ENCODE peak calls at places on chromosomes 3 and 15, in four cellular contexts. One of them, this sample, is unnamed.

GRCh38 chr3:19866751-19867347 is 67.2 kb downstream of the EFHB start:
- DNase-seq in HCT116: peak; percentile 24
- DNase-seq in K562: peak; percentile 52
- DNase-seq in HepG2: peak; percentile 38
- DNase-seq in this sample: peak; percentile 27

GRCh38 chr3:141412087-141412935 is 44.0 kb downstream of the ZBTB38 start:
- DNase-seq in HCT116: no peak
- DNase-seq in HepG2: peak; percentile 49
- DNase-seq in K562: no peak
- DNase-seq in this sample: no peak

GRCh38 chr3:15903776-15904720 is 106.3 kb upstream of the ANKRD28 start:
- DNase-seq in K562: no peak
- DNase-seq in HCT116: no peak
- DNase-seq in HepG2: no peak
- DNase-seq in this sample: no peak

GRCh38 chr3:45275006-45275704 is 49.1 kb upstream of the TMEM158 start:
- DNase-seq in K562: no peak
- DNase-seq in HCT116: no peak
- DNase-seq in HepG2: no peak
- DNase-seq in this sample: no peak

GRCh38 chr3:58052373-58053273 is 44.4 kb downstream of the FLNB start:
- DNase-seq in HCT116: peak; percentile 94
- DNase-seq in HepG2: peak; percentile 83
- DNase-seq in K562: peak; percentile 37
- DNase-seq in this sample: peak; percentile 87

GRCh38 chr3:107630779-107631178 is 108.0 kb downstream of the BBX start:
- DNase-seq in HCT116: no peak
- DNase-seq in K562: no peak
- DNase-seq in HepG2: no peak
- DNase-seq in this sample: no peak

GRCh38 chr3:38141952-38142273 is 3.5 kb downstream of the MYD88 start:
- DNase-seq in HepG2: no peak
- DNase-seq in HCT116: no peak
- DNase-seq in K562: no peak
- DNase-seq in this sample: no peak

GRCh38 chr3:48641396-48641795 is 6.1 kb upstream of the SLC26A6 start:
- DNase-seq in HCT116: no peak
- DNase-seq in K562: peak; percentile 29
- DNase-seq in HepG2: no peak
- DNase-seq in this sample: no peak

GRCh38 chr3:171615742-171616141 is 155.5 kb upstream of the TNIK start:
- DNase-seq in K562: no peak
- DNase-seq in HCT116: no peak
- DNase-seq in HepG2: no peak
- DNase-seq in this sample: no peak

GRCh38 chr15:67543348-67543718 is 830 bp downstream of the MAP2K5 start:
- DNase-seq in HCT116: no peak
- DNase-seq in K562: no peak
- DNase-seq in HepG2: no peak
- DNase-seq in this sample: no peak

GRCh38 chr3:163315786-163316185 is 1762.5 kb downstream of the SI start:
- DNase-seq in HepG2: no peak
- DNase-seq in HCT116: no peak
- DNase-seq in K562: no peak
- DNase-seq in this sample: peak; percentile 7
- TF ChIP-seq TCF7L2 in HepG2: no peak
- TF ChIP-seq TCF7L2 in HCT116: no peak
- TF ChIP-seq TCF7L2 in K562: no peak
- TF ChIP-seq TCF7L2 in this sample: no peak

GRCh38 chr3:33803252-33803651 is 4.8 kb downstream of the PDCD6IP start:
- DNase-seq in K562: no peak
- DNase-seq in HepG2: no peak
- DNase-seq in HCT116: no peak
- DNase-seq in this sample: no peak

GRCh38 chr3:33807190-33807589 is 8.8 kb downstream of the PDCD6IP start:
- DNase-seq in HepG2: no peak
- DNase-seq in HCT116: no peak
- DNase-seq in K562: no peak
- DNase-seq in this sample: no peak

GRCh38 chr3:33808559-33808958 is 10.1 kb downstream of the PDCD6IP start:
- DNase-seq in HepG2: no peak
- DNase-seq in HCT116: no peak
- DNase-seq in K562: no peak
- DNase-seq in this sample: no peak

GRCh38 chr3:33799202-33799551 is 747 bp downstream of the PDCD6IP start:
- DNase-seq in K562: no peak
- DNase-seq in HCT116: no peak
- DNase-seq in HepG2: no peak
- DNase-seq in this sample: peak; percentile 35

DNA sequence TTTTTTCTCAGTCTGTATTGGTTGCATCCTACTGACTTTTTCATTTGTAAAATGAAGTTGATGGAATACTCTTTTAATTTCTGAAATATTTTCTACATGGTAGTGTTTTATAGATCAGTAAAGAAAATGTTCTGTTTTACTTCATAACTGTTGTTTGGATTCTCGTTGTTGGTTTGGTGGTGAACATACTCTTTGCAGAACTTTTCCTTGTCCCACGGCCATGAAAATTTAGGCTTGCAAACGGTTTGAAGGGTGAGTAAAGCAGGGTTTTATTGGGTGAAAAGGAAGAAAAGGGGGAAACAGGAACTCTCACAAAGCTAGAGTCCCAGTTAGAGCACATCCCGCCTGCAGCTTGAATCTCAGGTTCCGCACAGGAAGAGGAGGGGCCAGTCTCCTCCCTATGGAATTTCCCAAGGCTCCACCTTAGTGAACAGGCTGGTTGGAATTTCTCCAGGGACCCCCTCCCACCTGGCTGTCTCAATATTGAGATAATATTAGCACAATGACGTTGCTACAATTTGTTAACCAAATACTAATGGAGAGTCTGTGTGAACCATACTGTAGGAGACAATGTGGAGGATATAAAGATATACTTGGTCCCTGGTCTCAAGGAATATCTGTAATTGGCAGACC is 5.6 kb downstream of the PDCD6IP start:
- DNase-seq in K562: no peak
- DNase-seq in HCT116: no peak
- DNase-seq in HepG2: peak; percentile 76
- DNase-seq in this sample: no peak
- H3K4me3 ChIP-seq in K562: no peak overlapping the region
- H3K4me3 ChIP-seq in HCT116: no peak overlapping the region
- H3K4me3 ChIP-seq in HepG2: no peak overlapping the region
- H3K4me3 ChIP-seq in this sample: no peak overlapping the region

DNA sequence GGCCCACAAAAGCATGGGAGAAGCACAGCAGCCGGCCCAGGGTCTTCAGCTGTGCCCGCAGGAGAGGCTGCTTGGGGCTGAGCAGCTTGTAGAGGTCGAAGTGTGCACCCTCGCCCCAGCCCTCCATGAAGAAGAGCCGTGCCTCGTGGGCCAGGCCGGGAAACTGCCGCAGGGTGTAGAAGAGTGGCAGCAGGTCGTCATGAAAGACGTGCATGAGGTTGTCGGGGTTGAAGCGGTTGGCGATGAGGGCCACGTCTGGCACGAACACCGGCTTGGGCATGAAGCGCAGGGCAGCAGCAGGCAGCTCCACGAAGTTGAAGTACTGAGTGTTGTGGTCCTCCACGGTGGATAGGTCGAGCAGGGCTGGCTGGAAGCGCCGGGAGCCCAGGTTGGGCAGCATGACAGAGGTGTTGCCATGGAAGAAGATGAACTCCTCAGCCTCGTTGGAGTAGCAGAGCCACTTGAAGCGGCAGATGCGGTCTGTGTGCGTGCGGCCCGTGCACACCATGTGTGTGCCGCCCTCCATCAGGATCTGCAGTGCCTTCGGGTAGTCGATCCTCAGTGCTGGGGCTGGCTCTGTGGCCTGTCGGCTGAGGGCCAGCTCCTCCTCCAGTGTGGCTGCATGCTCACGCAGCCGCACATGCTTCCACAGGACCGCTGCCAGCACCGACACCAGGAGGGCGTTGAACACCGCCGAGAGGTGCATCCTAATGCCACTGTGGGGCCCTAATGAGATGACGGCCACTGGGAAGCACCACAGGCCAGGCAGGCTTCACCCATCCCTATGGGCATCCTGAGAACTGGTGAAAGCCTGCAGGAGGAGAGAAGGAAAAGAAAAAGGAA is 24.9 kb downstream of the POMGNT2 start:
- DNase-seq in HCT116: no peak
- DNase-seq in HepG2: no peak
- DNase-seq in K562: no peak
- DNase-seq in this sample: no peak
- TF ChIP-seq TCF7L2 in HCT116: no peak
- TF ChIP-seq TCF7L2 in HepG2: no peak
- TF ChIP-seq TCF7L2 in K562: no peak
- TF ChIP-seq TCF7L2 in this sample: no peak

GRCh38 chr3:50341537-50341936 is 901 bp upstream of the RASSF1 start:
- DNase-seq in K562: no peak
- DNase-seq in HepG2: no peak
- DNase-seq in HCT116: no peak
- DNase-seq in this sample: no peak

GRCh38 chr3:50337175-50337861 is 3.3 kb downstream of the RASSF1 start:
- DNase-seq in HCT116: peak; percentile 97
- DNase-seq in HepG2: peak; percentile 98
- DNase-seq in K562: peak; percentile 92
- DNase-seq in this sample: peak; percentile 84

GRCh38 chr3:50338989-50339388 is 1.6 kb downstream of the RASSF1 start:
- DNase-seq in HCT116: no peak
- DNase-seq in K562: no peak
- DNase-seq in HepG2: no peak
- DNase-seq in this sample: no peak

GRCh38 chr3:50340404-50341329 is at the start of gene RASSF1:
- DNase-seq in K562: peak; percentile 56
- DNase-seq in HCT116: no peak
- DNase-seq in HepG2: no peak
- DNase-seq in this sample: no peak

GRCh38 chr3:50339485-50340196 is 995 bp downstream of the RASSF1 start:
- DNase-seq in HCT116: no peak
- DNase-seq in HepG2: no peak
- DNase-seq in K562: no peak
- DNase-seq in this sample: no peak
- H3K4me3 ChIP-seq in HCT116: peak overlapping the region; percentile 62
- H3K4me3 ChIP-seq in HepG2: no peak overlapping the region
- H3K4me3 ChIP-seq in K562: peak overlapping the region; percentile 96
- H3K4me3 ChIP-seq in this sample: peak overlapping the region; percentile 28

GRCh38 chr3:122014741-122015140 is 7.3 kb downstream of the ILDR1 start:
- DNase-seq in K562: no peak
- DNase-seq in HepG2: no peak
- DNase-seq in HCT116: no peak
- DNase-seq in this sample: no peak
- TF ChIP-seq TCF7L2 in K562: no peak
- TF ChIP-seq TCF7L2 in HepG2: no peak
- TF ChIP-seq TCF7L2 in HCT116: no peak
- TF ChIP-seq TCF7L2 in this sample: no peak

DNA sequence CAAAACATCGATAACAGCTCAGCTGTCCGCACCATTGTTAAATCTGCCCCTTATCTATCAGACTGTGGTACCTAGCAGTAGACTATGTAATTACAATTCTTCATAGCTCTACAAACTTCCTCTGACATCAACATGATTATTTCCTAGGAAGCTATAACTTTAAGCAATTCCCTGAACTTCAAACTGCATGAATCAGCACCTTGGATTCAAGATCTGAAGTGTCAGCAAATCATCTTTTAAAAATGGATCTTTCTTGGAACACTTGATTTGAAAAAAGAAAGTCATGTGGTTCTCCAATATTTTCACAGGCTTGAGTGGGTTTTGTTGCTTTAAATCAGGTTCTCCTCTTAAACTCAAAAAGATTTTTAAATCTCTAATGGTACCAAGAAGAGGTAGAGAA is 680.7 kb upstream of the LMCD1 start:
- DNase-seq in HCT116: no peak
- DNase-seq in K562: no peak
- DNase-seq in HepG2: no peak
- DNase-seq in this sample: no peak
- H3K4me3 ChIP-seq in HCT116: no peak overlapping the region
- H3K4me3 ChIP-seq in K562: no peak overlapping the region
- H3K4me3 ChIP-seq in HepG2: no peak overlapping the region
- H3K4me3 ChIP-seq in this sample: no peak overlapping the region

GRCh38 chr3:124297062-124297980 is 305.4 kb upstream of the ROPN1 start:
- DNase-seq in HepG2: no peak
- DNase-seq in HCT116: no peak
- DNase-seq in K562: no peak
- DNase-seq in this sample: no peak

GRCh38 chr3:124299831-124300230 is 307.9 kb upstream of the ROPN1 start:
- DNase-seq in HepG2: no peak
- DNase-seq in HCT116: no peak
- DNase-seq in K562: no peak
- DNase-seq in this sample: no peak

GRCh38 chr3:124296416-124296815 is 304.5 kb upstream of the ROPN1 start:
- DNase-seq in K562: no peak
- DNase-seq in HepG2: no peak
- DNase-seq in HCT116: no peak
- DNase-seq in this sample: no peak

GRCh38 chr3:124298951-124299350 is 307.0 kb upstream of the ROPN1 start:
- DNase-seq in HepG2: no peak
- DNase-seq in K562: no peak
- DNase-seq in HCT116: no peak
- DNase-seq in this sample: no peak

GRCh38 chr3:124300416-124300815 is 308.5 kb upstream of the ROPN1 start:
- DNase-seq in HepG2: no peak
- DNase-seq in K562: no peak
- DNase-seq in HCT116: no peak
- DNase-seq in this sample: no peak
- TF ChIP-seq TCF7L2 in HepG2: no peak
- TF ChIP-seq TCF7L2 in K562: no peak
- TF ChIP-seq TCF7L2 in HCT116: no peak
- TF ChIP-seq TCF7L2 in this sample: no peak

DNA sequence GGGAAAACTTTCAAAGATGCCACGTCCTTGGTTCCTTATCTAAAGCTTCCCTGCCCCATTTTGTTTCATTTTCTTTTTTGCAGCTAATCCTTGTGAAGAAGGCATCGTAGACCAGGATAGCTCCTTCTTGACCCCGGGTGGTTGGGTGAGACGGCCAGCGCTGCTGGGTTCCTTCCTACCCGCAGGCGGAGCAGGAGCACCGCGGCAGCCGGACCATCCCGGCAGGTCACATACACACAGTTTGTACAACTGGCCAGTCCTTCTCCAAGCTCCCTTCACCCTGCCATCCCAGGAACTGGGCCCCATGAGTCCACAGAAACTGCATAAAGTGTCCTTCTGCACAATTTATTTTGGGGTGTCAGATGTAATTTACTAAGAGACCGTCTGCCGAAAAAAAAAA is 83.9 kb downstream of the MEGF11 start:
- DNase-seq in HCT116: no peak
- DNase-seq in K562: no peak
- DNase-seq in HepG2: no peak
- DNase-seq in this sample: no peak
- H3K4me3 ChIP-seq in HCT116: no peak overlapping the region
- H3K4me3 ChIP-seq in K562: no peak overlapping the region
- H3K4me3 ChIP-seq in HepG2: no peak overlapping the region
- H3K4me3 ChIP-seq in this sample: no peak overlapping the region

This sample was measured in Panc1.